ENCODE peak calls at places on chromosomes 16 and 17, in six cellular contexts. One of them, this sample, is unnamed.

GRCh38 chr17:27893834-27894503 is 804 bp upstream of the LYRM9 start:
- DNase-seq in heart left ventricle: no peak
- DNase-seq in stomach: no peak
- DNase-seq in body of pancreas: no peak
- DNase-seq in lung: no peak
- DNase-seq in AG04449: no peak
- DNase-seq in this sample: no peak

GRCh38 chr17:54694287-54694887 is 206.3 kb upstream of the TOM1L1 start:
- DNase-seq in heart left ventricle: no peak
- DNase-seq in stomach: no peak
- DNase-seq in body of pancreas: no peak
- DNase-seq in lung: no peak
- DNase-seq in AG04449: no peak
- DNase-seq in this sample: no peak

GRCh38 chr17:48074322-48075054 is 26.3 kb downstream of the NFE2L1 start:
- DNase-seq in heart left ventricle: peak
- DNase-seq in stomach: peak
- DNase-seq in body of pancreas: peak
- DNase-seq in lung: peak
- DNase-seq in AG04449: peak
- DNase-seq in this sample: peak

GRCh38 chr16:17548825-17549224 is 78.1 kb upstream of the XYLT1 start:
- DNase-seq in heart left ventricle: no peak
- DNase-seq in stomach: no peak
- DNase-seq in body of pancreas: no peak
- DNase-seq in lung: no peak
- DNase-seq in AG04449: no peak
- DNase-seq in this sample: no peak

GRCh38 chr16:27400751-27401620 is 988 bp upstream of the IL21R start:
- DNase-seq in heart left ventricle: no peak
- DNase-seq in stomach: no peak
- DNase-seq in body of pancreas: no peak
- DNase-seq in lung: no peak
- DNase-seq in AG04449: no peak
- DNase-seq in this sample: no peak

GRCh38 chr16:53545433-53545832 is 42.4 kb upstream of the AKTIP start:
- DNase-seq in heart left ventricle: no peak
- DNase-seq in stomach: no peak
- DNase-seq in body of pancreas: no peak
- DNase-seq in lung: no peak
- DNase-seq in AG04449: no peak
- DNase-seq in this sample: no peak

GRCh38 chr17:36527851-36528250 is 6.8 kb downstream of the MYO19 start:
- DNase-seq in heart left ventricle: no peak
- DNase-seq in stomach: no peak
- DNase-seq in body of pancreas: no peak
- DNase-seq in lung: peak
- DNase-seq in AG04449: no peak
- DNase-seq in this sample: no peak

GRCh38 chr16:83831451-83831987 is 23.7 kb downstream of the HSBP1 start:
- DNase-seq in heart left ventricle: no peak
- DNase-seq in stomach: no peak
- DNase-seq in body of pancreas: no peak
- DNase-seq in lung: no peak
- DNase-seq in AG04449: no peak
- DNase-seq in this sample: no peak

GRCh38 chr17:72123964-72124791 is 3.4 kb downstream of the SOX9 start:
- DNase-seq in heart left ventricle: no peak
- DNase-seq in stomach: no peak
- DNase-seq in body of pancreas: no peak
- DNase-seq in lung: no peak
- DNase-seq in AG04449: no peak
- DNase-seq in this sample: no peak

GRCh38 chr17:38568845-38569510 is 36.8 kb downstream of the SRCIN1 start:
- DNase-seq in heart left ventricle: no peak
- DNase-seq in stomach: no peak
- DNase-seq in body of pancreas: no peak
- DNase-seq in lung: no peak
- DNase-seq in AG04449: no peak
- DNase-seq in this sample: no peak

GRCh38 chr17:67884766-67885165 is 59.5 kb downstream of the BPTF start:
- DNase-seq in heart left ventricle: no peak
- DNase-seq in stomach: no peak
- DNase-seq in body of pancreas: no peak
- DNase-seq in lung: no peak
- DNase-seq in AG04449: no peak
- DNase-seq in this sample: no peak

GRCh38 chr17:58533616-58534188 is 19.3 kb upstream of the MTMR4 start:
- DNase-seq in heart left ventricle: no peak
- DNase-seq in stomach: no peak
- DNase-seq in body of pancreas: no peak
- DNase-seq in lung: no peak
- DNase-seq in AG04449: no peak
- DNase-seq in this sample: no peak

GRCh38 chr17:67109111-67109510 is 64.8 kb downstream of the CACNG1 start:
- DNase-seq in heart left ventricle: no peak
- DNase-seq in stomach: no peak
- DNase-seq in body of pancreas: no peak
- DNase-seq in lung: no peak
- DNase-seq in AG04449: no peak
- DNase-seq in this sample: no peak

GRCh38 chr16:30741461-30741914 is 6.7 kb upstream of the PHKG2 start:
- DNase-seq in heart left ventricle: no peak
- DNase-seq in stomach: peak
- DNase-seq in body of pancreas: peak
- DNase-seq in lung: peak
- DNase-seq in AG04449: peak
- DNase-seq in this sample: peak

GRCh38 chr17:56939869-56940484 is 20.9 kb downstream of the COIL start:
- DNase-seq in heart left ventricle: no peak
- DNase-seq in stomach: no peak
- DNase-seq in body of pancreas: no peak
- DNase-seq in lung: no peak
- DNase-seq in AG04449: no peak
- DNase-seq in this sample: peak

GRCh38 chr17:6786618-6787017 is 10.6 kb downstream of the FBXO39 start:
- DNase-seq in heart left ventricle: no peak
- DNase-seq in stomach: no peak
- DNase-seq in body of pancreas: no peak
- DNase-seq in lung: no peak
- DNase-seq in AG04449: no peak
- DNase-seq in this sample: peak

GRCh38 chr17:1087381-1088241 is 90.7 kb downstream of the TIMM22 start:
- DNase-seq in heart left ventricle: peak
- DNase-seq in stomach: peak
- DNase-seq in body of pancreas: peak
- DNase-seq in lung: peak
- DNase-seq in AG04449: no peak
- DNase-seq in this sample: no peak

GRCh38 chr17:62888148-62888547 is 77.9 kb upstream of the TANC2 start:
- DNase-seq in heart left ventricle: no peak
- DNase-seq in stomach: no peak
- DNase-seq in body of pancreas: no peak
- DNase-seq in lung: no peak
- DNase-seq in AG04449: no peak
- DNase-seq in this sample: no peak

DNA sequence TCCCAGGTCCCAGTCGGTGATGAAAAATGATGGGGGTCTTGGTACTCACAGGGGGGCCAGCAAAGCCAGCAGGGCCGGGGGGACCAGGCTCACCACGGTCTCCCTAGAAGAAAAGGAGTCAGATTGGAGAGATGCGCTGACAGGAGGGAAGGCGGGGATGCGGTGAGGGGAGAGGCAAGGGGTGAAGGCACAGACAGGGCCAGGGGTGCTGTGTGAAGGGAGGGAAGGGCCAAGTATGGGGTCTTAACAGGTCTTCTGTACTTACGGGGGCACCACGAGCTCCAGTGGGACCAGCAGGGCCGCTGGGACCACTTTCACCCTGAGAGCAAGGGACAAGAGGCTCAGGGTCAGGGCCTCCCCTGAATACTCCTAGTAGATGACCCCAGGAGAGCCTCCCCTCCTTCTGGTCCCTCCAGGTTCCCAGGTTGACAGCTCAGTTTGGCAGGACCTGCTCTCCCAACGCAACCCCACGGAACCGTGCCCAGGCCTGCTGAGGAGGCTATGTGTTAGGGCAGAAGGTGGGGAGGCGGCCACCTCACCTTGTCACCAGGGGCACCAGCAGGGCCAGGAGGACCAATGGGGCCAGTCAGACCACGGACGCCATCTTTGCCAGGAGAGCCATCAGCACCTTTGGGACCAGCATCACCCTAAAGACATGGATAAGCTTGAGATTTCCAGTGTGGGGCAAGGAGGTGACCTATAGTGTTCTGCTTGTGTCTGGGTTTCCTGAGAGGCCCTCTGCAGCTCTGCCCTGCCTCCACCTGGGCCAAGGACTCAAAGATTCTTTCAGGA is 11.0 kb downstream of the COL1A1 start:
- DNase-seq in heart left ventricle: no peak
- DNase-seq in stomach: no peak
- DNase-seq in body of pancreas: no peak
- DNase-seq in lung: no peak
- DNase-seq in AG04449: no peak
- DNase-seq in this sample: no peak
- H3K4me3 ChIP-seq in heart left ventricle: no peak
- H3K4me3 ChIP-seq in stomach: no peak
- H3K4me3 ChIP-seq in body of pancreas: no peak
- H3K4me3 ChIP-seq in lung: no peak
- H3K4me3 ChIP-seq in AG04449: no peak
- H3K4me3 ChIP-seq in this sample: no peak

GRCh38 chr16:48271728-48272127 is 24.4 kb upstream of the ABCC11 start:
- DNase-seq in heart left ventricle: no peak
- DNase-seq in stomach: no peak
- DNase-seq in body of pancreas: no peak
- DNase-seq in lung: no peak
- DNase-seq in AG04449: peak
- DNase-seq in this sample: no peak
- TF ChIP-seq CTCF in heart left ventricle: peak
- TF ChIP-seq CTCF in stomach: no peak
- TF ChIP-seq CTCF in body of pancreas: no peak
- TF ChIP-seq CTCF in lung: no peak
- TF ChIP-seq CTCF in AG04449: no peak
- TF ChIP-seq CTCF in this sample: no peak

GRCh38 chr16:10892782-10893181 is 15.8 kb downstream of the CIITA start:
- DNase-seq in heart left ventricle: no peak
- DNase-seq in stomach: no peak
- DNase-seq in body of pancreas: no peak
- DNase-seq in lung: no peak
- DNase-seq in AG04449: no peak
- DNase-seq in this sample: no peak
- H3K4me3 ChIP-seq in heart left ventricle: no peak
- H3K4me3 ChIP-seq in stomach: no peak
- H3K4me3 ChIP-seq in body of pancreas: no peak
- H3K4me3 ChIP-seq in lung: no peak
- H3K4me3 ChIP-seq in AG04449: no peak
- H3K4me3 ChIP-seq in this sample: no peak

GRCh38 chr17:44084131-44084538 is 13.6 kb downstream of the G6PC3 start:
- DNase-seq in heart left ventricle: no peak
- DNase-seq in stomach: no peak
- DNase-seq in body of pancreas: peak
- DNase-seq in lung: no peak
- DNase-seq in AG04449: no peak
- DNase-seq in this sample: no peak
- TF ChIP-seq CTCF in heart left ventricle: peak
- TF ChIP-seq CTCF in stomach: no peak
- TF ChIP-seq CTCF in body of pancreas: peak
- TF ChIP-seq CTCF in lung: no peak
- TF ChIP-seq CTCF in AG04449: peak
- TF ChIP-seq CTCF in this sample: peak

GRCh38 chr16:86868746-86869145 is 290.4 kb downstream of the FOXL1 start:
- DNase-seq in heart left ventricle: no peak
- DNase-seq in stomach: no peak
- DNase-seq in body of pancreas: no peak
- DNase-seq in lung: no peak
- DNase-seq in AG04449: no peak
- DNase-seq in this sample: no peak
- H3K4me3 ChIP-seq in heart left ventricle: no peak
- H3K4me3 ChIP-seq in stomach: no peak
- H3K4me3 ChIP-seq in body of pancreas: no peak
- H3K4me3 ChIP-seq in lung: no peak
- H3K4me3 ChIP-seq in AG04449: no peak
- H3K4me3 ChIP-seq in this sample: no peak

GRCh38 chr16:58515125-58515870 is at the start of gene SETD6:
- DNase-seq in heart left ventricle: peak
- DNase-seq in stomach: peak
- DNase-seq in body of pancreas: peak
- DNase-seq in lung: peak
- DNase-seq in AG04449: peak
- DNase-seq in this sample: peak
- TF ChIP-seq CTCF in heart left ventricle: peak
- TF ChIP-seq CTCF in stomach: no peak
- TF ChIP-seq CTCF in body of pancreas: no peak
- TF ChIP-seq CTCF in lung: no peak
- TF ChIP-seq CTCF in AG04449: peak
- TF ChIP-seq CTCF in this sample: no peak

DNA sequence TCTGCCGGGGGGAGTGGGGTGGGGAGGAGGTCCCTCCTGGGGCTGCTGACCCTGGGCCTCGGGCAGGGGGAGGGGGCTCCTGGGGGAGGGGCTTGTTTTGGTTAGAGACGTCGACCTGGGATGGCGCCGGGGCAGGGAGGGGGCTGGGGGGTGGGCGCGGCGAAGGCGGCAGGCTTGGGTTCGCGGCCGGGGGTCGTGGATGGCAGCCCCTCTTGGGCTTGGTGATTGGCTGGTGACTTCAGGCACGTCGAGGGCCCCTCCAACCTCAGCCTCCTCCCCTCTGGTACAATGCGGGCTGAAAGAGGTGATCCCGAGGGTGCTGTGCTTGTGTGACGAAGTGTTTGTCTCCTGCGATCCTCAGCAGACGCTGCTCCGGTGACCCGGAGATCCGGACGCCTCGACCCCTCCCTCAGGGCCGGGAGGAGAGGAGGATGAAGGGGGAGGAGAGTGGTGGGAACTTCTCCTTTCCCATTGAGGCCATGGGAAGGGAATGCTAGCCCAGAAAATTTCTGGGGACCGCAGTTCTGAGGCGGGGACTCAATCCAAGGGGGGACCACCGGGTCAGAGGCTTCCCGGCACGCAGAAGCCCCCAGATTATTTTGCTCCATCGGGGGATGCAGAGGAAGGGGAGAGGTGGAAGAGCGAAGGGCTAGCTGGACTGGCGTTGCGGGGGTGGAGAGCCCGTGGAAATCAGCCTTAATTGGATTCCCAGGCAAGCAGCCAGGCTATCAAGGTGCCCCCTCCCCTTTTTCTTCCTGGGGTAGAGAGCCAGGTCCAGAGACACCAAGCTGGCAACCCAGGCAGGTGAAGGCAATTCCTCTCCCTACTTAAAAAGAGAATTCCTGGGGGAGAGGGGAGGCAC is 44.0 kb downstream of the RAI1 start:
- DNase-seq in heart left ventricle: no peak
- DNase-seq in stomach: no peak
- DNase-seq in body of pancreas: no peak
- DNase-seq in lung: no peak
- DNase-seq in AG04449: no peak
- DNase-seq in this sample: no peak
- H3K4me3 ChIP-seq in heart left ventricle: peak
- H3K4me3 ChIP-seq in stomach: peak
- H3K4me3 ChIP-seq in body of pancreas: no peak
- H3K4me3 ChIP-seq in lung: no peak
- H3K4me3 ChIP-seq in AG04449: peak
- H3K4me3 ChIP-seq in this sample: peak

This sample was measured in HFF-Myc.